ENCODE peak calls at places on chromosomes 12 and 14, in nine cellular contexts. One of them, this sample, is unnamed.

GRCh38 chr12:15146585-15146984 is 74.6 kb downstream of the RERG start:
- DNase-seq in testis: peak
- DNase-seq in mesothelial cell of epicardium: no peak
- DNase-seq in upper lobe of right lung: no peak
- DNase-seq in WTC11: no peak
- DNase-seq in psoas muscle: no peak
- DNase-seq in astrocyte: no peak
- DNase-seq in cardiac fibroblast: no peak
- DNase-seq in stomach: no peak
- DNase-seq in this sample: no peak

GRCh38 chr12:6062427-6063378 is 61.8 kb downstream of the VWF start:
- DNase-seq in stomach: peak
- DNase-seq in WTC11: peak
- DNase-seq in psoas muscle: no peak
- DNase-seq in upper lobe of right lung: peak
- DNase-seq in testis: peak
- DNase-seq in astrocyte: no peak
- DNase-seq in mesothelial cell of epicardium: peak
- DNase-seq in cardiac fibroblast: peak
- DNase-seq in this sample: no peak

GRCh38 chr12:10562306-10562933 is 51.0 kb downstream of the MAGOHB start:
- DNase-seq in upper lobe of right lung: no peak
- DNase-seq in mesothelial cell of epicardium: no peak
- DNase-seq in astrocyte: peak
- DNase-seq in psoas muscle: no peak
- DNase-seq in testis: no peak
- DNase-seq in stomach: no peak
- DNase-seq in WTC11: no peak
- DNase-seq in cardiac fibroblast: peak
- DNase-seq in this sample: no peak

GRCh38 chr12:15979096-15980091 is 68.3 kb downstream of the DERA start:
- DNase-seq in astrocyte: peak
- DNase-seq in upper lobe of right lung: no peak
- DNase-seq in cardiac fibroblast: peak
- DNase-seq in WTC11: peak
- DNase-seq in mesothelial cell of epicardium: no peak
- DNase-seq in testis: no peak
- DNase-seq in stomach: no peak
- DNase-seq in psoas muscle: no peak
- DNase-seq in this sample: no peak

GRCh38 chr12:47781479-47782371 is 8.7 kb downstream of the SLC48A1 start:
- DNase-seq in psoas muscle: no peak
- DNase-seq in upper lobe of right lung: peak
- DNase-seq in testis: no peak
- DNase-seq in WTC11: no peak
- DNase-seq in astrocyte: no peak
- DNase-seq in mesothelial cell of epicardium: no peak
- DNase-seq in stomach: no peak
- DNase-seq in cardiac fibroblast: no peak
- DNase-seq in this sample: no peak

GRCh38 chr12:50505945-50506344 is 1.2 kb downstream of the DIP2B start:
- DNase-seq in WTC11: no peak
- DNase-seq in cardiac fibroblast: peak
- DNase-seq in stomach: no peak
- DNase-seq in upper lobe of right lung: no peak
- DNase-seq in astrocyte: no peak
- DNase-seq in psoas muscle: no peak
- DNase-seq in testis: peak
- DNase-seq in mesothelial cell of epicardium: no peak
- DNase-seq in this sample: no peak

GRCh38 chr14:69324341-69324931 is 64.5 kb downstream of the GALNT16 start:
- DNase-seq in upper lobe of right lung: peak
- DNase-seq in cardiac fibroblast: no peak
- DNase-seq in testis: no peak
- DNase-seq in WTC11: peak
- DNase-seq in mesothelial cell of epicardium: no peak
- DNase-seq in psoas muscle: no peak
- DNase-seq in astrocyte: no peak
- DNase-seq in stomach: no peak
- DNase-seq in this sample: no peak

GRCh38 chr14:91317381-91318313 is 73.1 kb upstream of the GPR68 start:
- DNase-seq in WTC11: no peak
- DNase-seq in upper lobe of right lung: peak
- DNase-seq in testis: peak
- DNase-seq in mesothelial cell of epicardium: no peak
- DNase-seq in stomach: peak
- DNase-seq in psoas muscle: peak
- DNase-seq in cardiac fibroblast: peak
- DNase-seq in astrocyte: no peak
- DNase-seq in this sample: peak

GRCh38 chr14:67526676-67527459 is 6.2 kb upstream of the PLEKHH1 start:
- DNase-seq in WTC11: peak
- DNase-seq in cardiac fibroblast: peak
- DNase-seq in testis: peak
- DNase-seq in upper lobe of right lung: no peak
- DNase-seq in psoas muscle: peak
- DNase-seq in stomach: peak
- DNase-seq in mesothelial cell of epicardium: no peak
- DNase-seq in astrocyte: peak
- DNase-seq in this sample: no peak

GRCh38 chr14:101541063-101541462 is 20.2 kb upstream of the DIO3 start:
- DNase-seq in WTC11: no peak
- DNase-seq in psoas muscle: no peak
- DNase-seq in upper lobe of right lung: no peak
- DNase-seq in testis: no peak
- DNase-seq in cardiac fibroblast: no peak
- DNase-seq in mesothelial cell of epicardium: no peak
- DNase-seq in stomach: no peak
- DNase-seq in astrocyte: no peak
- DNase-seq in this sample: no peak

GRCh38 chr14:102686176-102686801 is 91.0 kb upstream of the TRAF3 start:
- DNase-seq in testis: peak
- DNase-seq in astrocyte: no peak
- DNase-seq in stomach: no peak
- DNase-seq in upper lobe of right lung: no peak
- DNase-seq in cardiac fibroblast: no peak
- DNase-seq in WTC11: no peak
- DNase-seq in psoas muscle: no peak
- DNase-seq in mesothelial cell of epicardium: no peak
- DNase-seq in this sample: no peak

GRCh38 chr12:121781751-121782615 is 11.5 kb downstream of the RHOF start:
- DNase-seq in testis: no peak
- DNase-seq in astrocyte: no peak
- DNase-seq in mesothelial cell of epicardium: no peak
- DNase-seq in WTC11: no peak
- DNase-seq in cardiac fibroblast: no peak
- DNase-seq in psoas muscle: no peak
- DNase-seq in upper lobe of right lung: no peak
- DNase-seq in stomach: no peak
- DNase-seq in this sample: no peak

GRCh38 chr14:99342204-99342603 is 70.2 kb upstream of the BCL11B start:
- DNase-seq in astrocyte: no peak
- DNase-seq in WTC11: no peak
- DNase-seq in stomach: no peak
- DNase-seq in mesothelial cell of epicardium: no peak
- DNase-seq in cardiac fibroblast: no peak
- DNase-seq in testis: no peak
- DNase-seq in upper lobe of right lung: no peak
- DNase-seq in psoas muscle: no peak
- DNase-seq in this sample: no peak

GRCh38 chr12:56900583-56900982 is 33.6 kb downstream of the SDR9C7 start:
- DNase-seq in upper lobe of right lung: no peak
- DNase-seq in astrocyte: no peak
- DNase-seq in cardiac fibroblast: peak
- DNase-seq in WTC11: no peak
- DNase-seq in mesothelial cell of epicardium: no peak
- DNase-seq in stomach: no peak
- DNase-seq in testis: no peak
- DNase-seq in psoas muscle: no peak
- DNase-seq in this sample: no peak

GRCh38 chr14:52314521-52315354 is 626 bp downstream of the PTGER2 start:
- DNase-seq in psoas muscle: peak
- DNase-seq in cardiac fibroblast: no peak
- DNase-seq in WTC11: peak
- DNase-seq in astrocyte: no peak
- DNase-seq in testis: peak
- DNase-seq in mesothelial cell of epicardium: no peak
- DNase-seq in stomach: peak
- DNase-seq in upper lobe of right lung: peak
- DNase-seq in this sample: peak

GRCh38 chr12:110578522-110579238 is 4.4 kb downstream of the PPTC7 start:
- DNase-seq in stomach: no peak
- DNase-seq in cardiac fibroblast: no peak
- DNase-seq in mesothelial cell of epicardium: no peak
- DNase-seq in testis: no peak
- DNase-seq in psoas muscle: no peak
- DNase-seq in upper lobe of right lung: no peak
- DNase-seq in astrocyte: no peak
- DNase-seq in WTC11: no peak
- DNase-seq in this sample: no peak

DNA sequence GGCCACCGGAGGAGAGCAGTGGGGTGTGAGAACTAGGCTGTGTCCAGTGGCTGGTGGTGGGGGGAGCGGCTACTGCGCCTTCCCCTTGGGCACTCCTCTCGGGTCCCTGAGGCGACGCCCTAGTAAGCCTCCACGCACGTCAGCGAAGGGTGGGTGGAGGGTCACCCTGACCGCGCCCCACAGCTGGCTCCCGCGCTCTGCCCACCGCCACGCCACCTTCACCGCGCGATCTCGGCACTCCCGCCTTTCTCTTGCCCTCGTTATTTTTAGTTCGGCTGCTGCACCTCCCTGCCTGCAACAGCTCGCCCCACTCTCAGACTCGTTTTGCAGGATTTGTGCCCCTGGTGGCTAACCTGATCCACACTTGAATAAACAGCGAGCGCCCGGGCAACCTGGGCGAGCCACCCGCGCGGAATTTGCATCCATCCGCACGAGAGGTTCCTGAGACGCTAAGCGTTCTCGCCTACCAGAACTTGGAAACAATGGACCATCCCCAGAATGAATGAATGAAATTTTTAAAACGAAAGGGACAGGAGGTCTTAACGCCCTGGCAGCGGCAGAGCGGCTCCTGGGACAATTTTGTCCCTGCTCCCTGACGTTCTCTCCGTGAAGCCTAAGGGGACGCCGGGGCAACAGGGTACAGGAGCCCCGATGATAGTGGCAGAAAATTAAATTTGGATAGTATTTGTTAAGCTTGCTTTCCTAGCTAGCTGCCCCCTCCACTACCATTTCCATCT is 7.0 kb upstream of the BMP4 start:
- DNase-seq in WTC11: peak
- DNase-seq in cardiac fibroblast: peak
- DNase-seq in psoas muscle: no peak
- DNase-seq in upper lobe of right lung: peak
- DNase-seq in testis: no peak
- DNase-seq in stomach: peak
- DNase-seq in astrocyte: peak
- DNase-seq in mesothelial cell of epicardium: peak
- DNase-seq in this sample: peak
- TF ChIP-seq CTCF in WTC11: no peak
- TF ChIP-seq CTCF in cardiac fibroblast: peak
- TF ChIP-seq CTCF in psoas muscle: peak
- TF ChIP-seq CTCF in upper lobe of right lung: peak
- TF ChIP-seq CTCF in testis: no peak
- TF ChIP-seq CTCF in stomach: peak
- TF ChIP-seq CTCF in astrocyte: peak
- TF ChIP-seq CTCF in mesothelial cell of epicardium: peak
- TF ChIP-seq CTCF in this sample: peak

DNA sequence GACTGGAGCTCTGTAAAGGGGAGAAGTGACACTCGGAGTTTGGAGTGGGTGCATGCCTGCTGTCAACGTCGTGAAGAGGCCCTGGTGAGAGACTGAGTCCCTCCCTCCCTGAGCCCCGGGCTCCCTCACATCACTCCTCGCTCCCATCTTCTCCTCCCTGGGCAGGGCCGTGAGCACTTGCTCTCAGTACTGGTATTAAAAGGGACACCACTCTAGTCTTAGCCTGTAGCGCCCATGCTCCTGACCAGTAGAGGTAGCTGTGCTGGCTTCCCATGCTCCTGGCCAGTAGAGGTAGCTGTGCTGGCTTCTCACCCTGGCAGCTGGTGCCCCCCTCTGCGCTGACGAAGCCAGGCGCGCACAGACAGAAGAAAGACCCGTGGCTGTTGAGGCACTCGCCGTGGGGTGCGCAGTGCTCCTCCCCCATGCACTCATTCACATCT is 14.7 kb downstream of the ISCA2 start:
- DNase-seq in stomach: no peak
- DNase-seq in cardiac fibroblast: peak
- DNase-seq in astrocyte: no peak
- DNase-seq in upper lobe of right lung: peak
- DNase-seq in psoas muscle: no peak
- DNase-seq in testis: no peak
- DNase-seq in WTC11: peak
- DNase-seq in mesothelial cell of epicardium: no peak
- DNase-seq in this sample: no peak
- TF ChIP-seq CTCF in stomach: no peak
- TF ChIP-seq CTCF in cardiac fibroblast: peak
- TF ChIP-seq CTCF in astrocyte: peak
- TF ChIP-seq CTCF in upper lobe of right lung: no peak
- TF ChIP-seq CTCF in psoas muscle: no peak
- TF ChIP-seq CTCF in testis: no peak
- TF ChIP-seq CTCF in WTC11: no peak
- TF ChIP-seq CTCF in mesothelial cell of epicardium: no peak
- TF ChIP-seq CTCF in this sample: peak

GRCh38 chr14:79091381-79091963 is 921.3 kb downstream of the NRXN3 start:
- DNase-seq in mesothelial cell of epicardium: no peak
- DNase-seq in upper lobe of right lung: no peak
- DNase-seq in cardiac fibroblast: no peak
- DNase-seq in astrocyte: no peak
- DNase-seq in stomach: no peak
- DNase-seq in psoas muscle: no peak
- DNase-seq in testis: no peak
- DNase-seq in WTC11: peak
- DNase-seq in this sample: no peak
- TF ChIP-seq CTCF in mesothelial cell of epicardium: no peak
- TF ChIP-seq CTCF in upper lobe of right lung: no peak
- TF ChIP-seq CTCF in cardiac fibroblast: no peak
- TF ChIP-seq CTCF in astrocyte: no peak
- TF ChIP-seq CTCF in stomach: peak
- TF ChIP-seq CTCF in psoas muscle: no peak
- TF ChIP-seq CTCF in testis: no peak
- TF ChIP-seq CTCF in WTC11: no peak
- TF ChIP-seq CTCF in this sample: no peak

DNA sequence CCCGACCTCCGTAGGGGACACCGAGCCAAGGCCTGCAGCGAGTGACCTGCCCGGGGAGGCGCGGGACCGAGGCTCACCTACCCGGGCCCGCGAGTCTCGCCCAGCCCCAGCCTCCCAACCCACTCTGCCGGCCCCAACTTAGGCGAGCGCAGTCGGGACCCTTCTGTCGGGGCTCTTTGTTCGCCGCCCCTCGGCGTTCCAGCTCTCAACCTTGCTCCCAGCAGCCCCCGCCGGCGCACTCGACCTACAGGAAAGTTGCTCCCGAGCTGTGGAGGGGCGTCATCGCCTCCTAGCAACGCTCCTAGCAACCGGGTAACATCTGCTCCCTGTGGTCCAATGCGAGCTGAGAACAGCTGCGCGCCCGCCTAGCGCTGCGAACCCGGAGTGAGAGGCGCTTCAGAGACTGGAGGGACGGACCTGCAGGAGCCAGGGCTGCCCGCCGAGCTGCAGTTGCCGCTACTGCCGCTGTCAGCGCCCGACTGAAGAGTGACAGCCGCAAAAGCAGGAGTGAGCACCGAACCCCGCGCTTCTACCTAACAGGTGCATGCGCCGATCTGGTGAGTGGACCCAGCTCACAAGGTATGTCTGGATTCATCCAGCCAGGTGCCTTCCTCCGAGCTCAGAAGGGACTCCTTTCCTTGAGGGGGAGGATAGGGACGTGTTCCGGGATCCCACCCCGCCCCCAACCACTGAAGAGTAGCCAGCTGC is 354.9 kb downstream of the SNAPC1 start:
- DNase-seq in cardiac fibroblast: peak
- DNase-seq in mesothelial cell of epicardium: peak
- DNase-seq in psoas muscle: peak
- DNase-seq in upper lobe of right lung: peak
- DNase-seq in astrocyte: peak
- DNase-seq in stomach: peak
- DNase-seq in testis: peak
- DNase-seq in WTC11: peak
- DNase-seq in this sample: peak
- TF ChIP-seq CTCF in cardiac fibroblast: peak
- TF ChIP-seq CTCF in mesothelial cell of epicardium: no peak
- TF ChIP-seq CTCF in psoas muscle: peak
- TF ChIP-seq CTCF in upper lobe of right lung: peak
- TF ChIP-seq CTCF in astrocyte: peak
- TF ChIP-seq CTCF in stomach: peak
- TF ChIP-seq CTCF in testis: peak
- TF ChIP-seq CTCF in WTC11: no peak
- TF ChIP-seq CTCF in this sample: peak